ENCODE peak calls at places on chromosomes 11 and 22, in ten cellular contexts. W is GM23248, A is cardiac fibroblast, P is H1, Z is IMR-90, J is Caco-2, E is brain microvascular endothelial cell, S is kidney, U is astrocyte of the cerebellum, H is ovary. L is an unnamed sample.

GRCh38 chr11:47765086-47765485 is 2.1 kb downstream of the FNBP4 start:
- DNase-seq in W (peak), A (peak), P (no peak), Z (peak), J (no peak), E (no peak), S (no peak), U (no peak), H (no peak), L (no peak)

GRCh38 chr11:84906995-84907394 is 720.1 kb downstream of the DLG2 start:
- DNase-seq in W (peak), A (peak), P (no peak), Z (peak), J (no peak), E (peak), S (no peak), U (no peak), H (no peak), L (no peak)

GRCh38 chr11:30608534-30608933 is 22.4 kb upstream of the MPPED2 start:
- DNase-seq in W (no peak), A (no peak), P (no peak), Z (no peak), J (no peak), E (no peak), S (no peak), U (no peak), H (no peak), L (no peak)

GRCh38 chr11:10622957-10623787 is 54.7 kb upstream of the LYVE1 start:
- DNase-seq in W (no peak), A (no peak), P (peak), Z (no peak), J (no peak), E (no peak), S (no peak), U (no peak), H (no peak), L (peak)

GRCh38 chr11:111539426-111540113 is 950 bp upstream of the LAYN start:
- DNase-seq in W (no peak), A (no peak), P (no peak), Z (no peak), J (no peak), E (no peak), S (no peak), U (no peak), H (no peak), L (no peak)

GRCh38 chr22:44823396-44823795 is 71.0 kb downstream of the ARHGAP8 start:
- DNase-seq in W (no peak), A (no peak), P (no peak), Z (no peak), J (no peak), E (no peak), S (peak), U (no peak), H (no peak), L (peak)

GRCh38 chr11:25938952-25939351 is 393.0 kb upstream of the ANO3 start:
- DNase-seq in W (no peak), A (no peak), P (no peak), Z (no peak), J (no peak), E (no peak), S (no peak), U (no peak), H (no peak), L (no peak)

GRCh38 chr11:118530683-118531596 is at the start of gene TMEM25:
- DNase-seq in W (peak), A (peak), P (peak), Z (peak), J (peak), E (peak), S (peak), U (no peak), H (peak), L (peak)

GRCh38 chr11:117075186-117075585 is 23.0 kb downstream of the SIK3 start:
- DNase-seq in W (peak), A (no peak), P (no peak), Z (no peak), J (no peak), E (no peak), S (no peak), U (no peak), H (no peak), L (no peak)

GRCh38 chr11:6618117-6619020 is 853 bp downstream of the TPP1 start:
- DNase-seq in W (peak), A (peak), P (no peak), Z (peak), J (no peak), E (peak), S (peak), U (peak), H (peak), L (peak)

GRCh38 chr11:91755526-91755925 is 469.1 kb upstream of the FAT3 start:
- DNase-seq in W (no peak), A (no peak), P (no peak), Z (no peak), J (no peak), E (no peak), S (no peak), U (no peak), H (no peak), L (no peak)
- H3K4me3 ChIP-seq in W (no peak), A (no peak), P (no peak), Z (no peak), J (no peak), E (no peak), S (no peak), U (no peak), H (no peak), L (no peak)

GRCh38 chr22:21922370-21923162 is 30.1 kb downstream of the PPM1F start:
- DNase-seq in W (no peak), A (no peak), P (no peak), Z (no peak), J (no peak), E (no peak), S (peak), U (no peak), H (no peak), L (no peak)

GRCh38 chr22:21921184-21921721 is 31.4 kb downstream of the PPM1F start:
- DNase-seq in W (no peak), A (no peak), P (no peak), Z (no peak), J (no peak), E (no peak), S (no peak), U (no peak), H (no peak), L (no peak)

GRCh38 chr22:21921729-21922128 is 30.9 kb downstream of the PPM1F start:
- DNase-seq in W (peak), A (no peak), P (peak), Z (peak), J (no peak), E (no peak), S (peak), U (no peak), H (no peak), L (no peak)

GRCh38 chr22:21920341-21921183 is 32.1 kb downstream of the PPM1F start:
- DNase-seq in W (no peak), A (no peak), P (no peak), Z (no peak), J (no peak), E (no peak), S (no peak), U (no peak), H (no peak), L (no peak)

GRCh38 chr22:21923163-21923561 is 29.5 kb downstream of the PPM1F start:
- DNase-seq in W (no peak), A (no peak), P (no peak), Z (no peak), J (no peak), E (no peak), S (no peak), U (no peak), H (no peak), L (no peak)
- H3K4me3 ChIP-seq in W (no peak), A (no peak), P (no peak), Z (no peak), J (no peak), E (no peak), S (no peak), U (no peak), H (no peak), L (no peak)

DNA sequence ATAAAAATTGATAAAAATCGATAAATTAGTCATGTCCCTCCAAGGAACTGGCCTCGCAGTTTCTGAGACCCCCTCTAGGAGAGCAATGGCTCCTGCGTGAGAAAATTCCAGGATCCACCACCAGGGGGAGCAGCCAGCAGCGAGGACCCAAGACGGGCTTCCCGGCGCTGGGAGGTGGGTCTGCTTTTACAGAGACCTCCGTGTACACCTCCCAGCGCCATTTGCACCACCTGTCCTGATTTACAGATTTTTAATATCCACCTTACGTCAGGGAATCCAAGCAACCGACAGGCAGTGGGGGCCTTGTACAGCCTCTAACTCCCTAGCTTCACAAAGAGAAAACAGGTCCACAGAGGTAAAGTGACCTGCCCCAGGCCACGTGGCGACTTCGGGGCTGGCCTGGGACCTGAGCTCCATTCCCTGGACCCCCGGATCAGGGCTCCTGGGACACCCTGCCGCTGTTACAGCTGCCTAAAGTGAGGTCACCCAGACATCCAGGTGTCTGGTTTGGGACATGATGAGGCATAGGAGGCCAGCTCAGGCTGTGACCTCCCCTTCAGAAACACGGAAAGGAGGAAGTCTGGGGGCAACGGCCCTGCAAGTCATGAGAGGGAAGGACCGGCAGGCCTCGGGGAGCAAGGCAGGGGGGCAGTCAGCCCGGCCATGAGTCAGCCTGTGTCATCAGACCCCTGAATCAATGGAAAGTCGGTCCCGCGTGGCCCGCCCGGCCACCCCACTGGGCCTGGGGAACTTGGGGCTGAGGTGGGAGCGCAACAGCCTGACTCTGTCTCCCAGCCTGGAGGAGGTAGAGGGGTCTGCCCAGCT is 3.5 kb downstream of the OSM start:
- DNase-seq in W (peak), A (peak), P (peak), Z (peak), J (peak), E (no peak), S (peak), U (no peak), H (peak), L (peak)
- H3K4me3 ChIP-seq in W (peak), A (peak), P (no peak), Z (peak), J (no peak), E (no peak), S (peak), U (no peak), H (no peak), L (no peak)

GRCh38 chr11:44306469-44307244 is 3.3 kb downstream of the ALX4 start:
- DNase-seq in W (no peak), A (no peak), P (peak), Z (no peak), J (no peak), E (no peak), S (no peak), U (no peak), H (no peak), L (no peak)

GRCh38 chr11:44307340-44308099 is 2.4 kb downstream of the ALX4 start:
- DNase-seq in W (no peak), A (no peak), P (no peak), Z (no peak), J (no peak), E (no peak), S (peak), U (no peak), H (no peak), L (no peak)

GRCh38 chr11:44309483-44310197 is at the start of gene ALX4:
- DNase-seq in W (peak), A (peak), P (peak), Z (no peak), J (peak), E (no peak), S (no peak), U (no peak), H (no peak), L (no peak)

GRCh38 chr11:44308923-44309482 is 936 bp downstream of the ALX4 start:
- DNase-seq in W (peak), A (peak), P (no peak), Z (no peak), J (no peak), E (no peak), S (no peak), U (no peak), H (no peak), L (no peak)

DNA sequence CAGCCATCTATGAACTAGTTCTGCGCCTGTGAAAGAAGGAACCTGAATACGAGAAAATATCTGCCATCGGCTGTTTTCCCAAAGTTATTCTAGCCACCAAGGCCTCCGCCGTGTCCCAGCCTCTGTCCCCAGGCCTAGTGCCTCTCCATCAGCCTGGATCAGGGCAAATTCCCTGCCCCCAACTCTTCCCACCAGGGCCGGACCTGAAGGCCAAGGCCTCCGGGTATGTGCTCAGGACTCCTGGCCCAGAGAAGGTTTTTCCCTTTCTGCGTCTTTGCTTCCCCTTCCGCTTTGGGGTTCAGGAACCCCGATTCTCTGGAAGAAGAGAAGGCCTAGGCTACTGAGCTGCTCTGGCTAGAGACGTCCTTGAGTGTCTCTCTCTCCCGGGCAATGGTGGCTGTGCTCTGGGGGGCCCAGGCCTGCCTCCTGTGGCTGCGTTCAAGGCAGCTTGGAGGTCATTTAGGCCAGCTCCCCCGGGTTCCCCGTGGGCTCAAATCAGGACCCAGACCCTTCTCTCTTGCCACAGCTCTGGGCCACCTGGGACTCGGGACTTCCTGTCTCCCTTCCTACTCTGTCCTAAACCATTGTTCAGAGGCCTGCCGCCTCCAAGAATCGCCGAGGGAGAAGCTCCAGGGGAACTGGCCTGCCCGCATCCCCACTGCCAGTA is 1.6 kb downstream of the ALX4 start:
- DNase-seq in W (no peak), A (no peak), P (peak), Z (no peak), J (no peak), E (no peak), S (peak), U (no peak), H (no peak), L (no peak)
- H3K4me3 ChIP-seq in W (no peak), A (no peak), P (no peak), Z (no peak), J (no peak), E (no peak), S (no peak), U (no peak), H (no peak), L (no peak)

GRCh38 chr11:2314136-2314524 is 12.3 kb downstream of the TSPAN32 start:
- DNase-seq in W (no peak), A (no peak), P (no peak), Z (no peak), J (no peak), E (no peak), S (peak), U (no peak), H (peak), L (no peak)

GRCh38 chr11:2315395-2316168 is 13.8 kb downstream of the TSPAN32 start:
- DNase-seq in W (no peak), A (no peak), P (no peak), Z (no peak), J (no peak), E (no peak), S (no peak), U (no peak), H (peak), L (peak)

GRCh38 chr11:2313051-2313951 is 11.5 kb downstream of the TSPAN32 start:
- DNase-seq in W (no peak), A (no peak), P (no peak), Z (no peak), J (no peak), E (no peak), S (peak), U (no peak), H (peak), L (peak)

GRCh38 chr11:2316169-2316962 is 14.6 kb downstream of the TSPAN32 start:
- DNase-seq in W (no peak), A (no peak), P (no peak), Z (no peak), J (no peak), E (no peak), S (peak), U (no peak), H (no peak), L (no peak)

GRCh38 chr11:2314525-2315394 is 12.9 kb downstream of the TSPAN32 start:
- DNase-seq in W (peak), A (peak), P (no peak), Z (peak), J (no peak), E (peak), S (peak), U (peak), H (peak), L (peak)
- H3K4me3 ChIP-seq in W (no peak), A (no peak), P (no peak), Z (no peak), J (no peak), E (no peak), S (no peak), U (no peak), H (no peak), L (peak)

DNA sequence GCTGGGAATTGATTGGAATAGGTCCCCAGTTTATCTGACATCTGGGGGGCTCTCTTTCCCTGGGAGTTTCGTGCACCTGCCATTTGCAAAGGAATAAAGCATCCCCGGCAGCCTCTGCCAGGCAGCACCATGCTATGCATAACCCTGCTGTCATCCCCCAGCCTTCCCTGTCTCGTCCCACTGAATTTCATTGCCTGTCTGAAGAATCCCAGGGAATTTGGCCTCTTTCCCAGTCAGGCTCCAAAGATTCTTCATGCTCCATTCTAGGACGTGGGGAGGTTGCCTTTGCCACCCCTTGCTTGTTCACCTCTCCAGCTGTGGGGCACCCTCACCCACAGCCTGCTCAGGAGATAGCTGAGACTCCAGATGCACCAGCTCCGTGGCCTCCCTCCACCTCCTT is 195.1 kb upstream of the TBCEL start:
- DNase-seq in W (no peak), A (no peak), P (no peak), Z (no peak), J (no peak), E (no peak), S (no peak), U (no peak), H (no peak), L (no peak)
- H3K4me3 ChIP-seq in W (no peak), A (no peak), P (no peak), Z (no peak), J (no peak), E (no peak), S (no peak), U (no peak), H (no peak), L (no peak)

GRCh38 chr11:22670803-22671202 is 4.4 kb downstream of the GAS2 start:
- DNase-seq in W (peak), A (peak), P (no peak), Z (peak), J (peak), E (no peak), S (no peak), U (no peak), H (no peak), L (no peak)
- H3K4me3 ChIP-seq in W (no peak), A (no peak), P (no peak), Z (no peak), J (no peak), E (no peak), S (no peak), U (no peak), H (no peak), L (no peak)

L was measured in sigmoid colon.